ENCODE peak calls at places on chromosomes 7 and 10, in seven cellular contexts. H is HepG2; J is RCC 7860; S is DMS 273 treated with DMSO at 0.1 percent for 48 hours; R is activated naive CD8-positive, alpha-beta T cell treated with anti-CD3 and anti-CD28 coated beads for 36 hours; A is activated effector memory CD4-positive, alpha-beta T cell treated with anti-CD3 and anti-CD28 coated beads, Interleukin-2, amount 50 U/mL, for 16 hours; T is mucosa of gallbladder. F is an unnamed sample.

GRCh38 chr7:85006754-85007153 is 180.1 kb downstream of the SEMA3D start:
- DNase-seq in H (no peak), J (no peak), S (no peak), R (no peak), A (no peak), T (no peak), F (no peak)

GRCh38 chr10:124296121-124296812 is 122.5 kb downstream of the OAT start:
- DNase-seq in H (no peak), J (no peak), S (no peak), R (no peak), A (peak; percentile 57), T (no peak), F (peak; percentile 50)

GRCh38 chr7:127896683-127897082 is 134.6 kb downstream of the LRRC4 start:
- DNase-seq in H (no peak), J (no peak), S (no peak), R (no peak), A (no peak), T (no peak), F (no peak)

GRCh38 chr7:45588466-45588865 is 14.3 kb downstream of the ADCY1 start:
- DNase-seq in H (no peak), J (no peak), S (no peak), R (no peak), A (peak; percentile 55), T (no peak), F (no peak)

GRCh38 chr10:96299383-96299782 is 4.9 kb upstream of the DNTT start:
- DNase-seq in H (no peak), J (no peak), S (no peak), R (peak; percentile 4), A (no peak), T (no peak), F (no peak)

GRCh38 chr7:110898516-110898915 is 192.4 kb upstream of the LRRN3 start:
- DNase-seq in H (no peak), J (no peak), S (no peak), R (no peak), A (no peak), T (no peak), F (no peak)

GRCh38 chr10:3126249-3126648 is 46.3 kb downstream of the PITRM1 start:
- DNase-seq in H (no peak), J (no peak), S (no peak), R (no peak), A (no peak), T (no peak), F (no peak)

GRCh38 chr10:60944159-60944909 is at the start of gene RHOBTB1:
- DNase-seq in H (peak; percentile 34), J (peak; percentile 69), S (peak; percentile 15), R (peak; percentile 32), A (peak; percentile 67), T (peak; percentile 76), F (no peak)

GRCh38 chr7:157150825-157151412 is 12.2 kb downstream of the UBE3C start:
- DNase-seq in H (peak; percentile 86), J (no peak), S (no peak), R (no peak), A (no peak), T (no peak), F (no peak)

GRCh38 chr7:50729962-50730361 is 52.7 kb downstream of the GRB10 start:
- DNase-seq in H (no peak), J (no peak), S (no peak), R (no peak), A (no peak), T (no peak), F (no peak)

GRCh38 chr10:132400547-132401151 is 3.6 kb downstream of the PWWP2B start:
- DNase-seq in H (no peak), J (no peak), S (no peak), R (no peak), A (no peak), T (no peak), F (no peak)

GRCh38 chr7:66905689-66906088 is 15.3 kb upstream of the TMEM248 start:
- DNase-seq in H (no peak), J (no peak), S (no peak), R (no peak), A (no peak), T (no peak), F (no peak)

GRCh38 chr7:46859963-46860475 is 721.9 kb downstream of the TNS3 start:
- DNase-seq in H (no peak), J (peak; percentile 35), S (no peak), R (no peak), A (no peak), T (no peak), F (no peak)

GRCh38 chr7:133887459-133887858 is 239.7 kb upstream of the LRGUK start:
- DNase-seq in H (no peak), J (no peak), S (no peak), R (no peak), A (no peak), T (no peak), F (no peak)

GRCh38 chr10:118870467-118871243 is 115.9 kb upstream of the CACUL1 start:
- DNase-seq in H (peak; percentile 8), J (peak; percentile 65), S (no peak), R (no peak), A (no peak), T (no peak), F (peak; percentile 19)

GRCh38 chr10:3781458-3782098 is 3.4 kb downstream of the KLF6 start:
- DNase-seq in H (no peak), J (peak; percentile 68), S (no peak), R (peak; percentile 43), A (peak; percentile 87), T (peak; percentile 53), F (no peak)

GRCh38 chr7:121954803-121955202 is 81.8 kb downstream of the PTPRZ1 start:
- DNase-seq in H (no peak), J (no peak), S (peak; percentile 9), R (no peak), A (no peak), T (no peak), F (no peak)

GRCh38 chr7:104921596-104921995 is 92.4 kb upstream of the KMT2E start:
- DNase-seq in H (no peak), J (no peak), S (no peak), R (no peak), A (no peak), T (no peak), F (no peak)

GRCh38 chr7:91330378-91331295 is 66.4 kb downstream of the FZD1 start:
- DNase-seq in H (no peak), J (no peak), S (no peak), R (no peak), A (no peak), T (no peak), F (no peak)

GRCh38 chr7:4017785-4018184 is 664.3 kb upstream of the FOXK1 start:
- DNase-seq in H (no peak), J (no peak), S (no peak), R (no peak), A (no peak), T (no peak), F (no peak)

GRCh38 chr7:90401989-90402388 is 1.3 kb upstream of the CLDN12 start:
- DNase-seq in H (no peak), J (no peak), S (peak; percentile 99), R (no peak), A (no peak), T (peak; percentile 14), F (no peak)

GRCh38 chr7:112390167-112390566 is 60.1 kb upstream of the IFRD1 start:
- DNase-seq in H (no peak), J (no peak), S (no peak), R (no peak), A (no peak), T (no peak), F (no peak)

GRCh38 chr10:126059101-126059826 is 162.9 kb downstream of the FANK1 start:
- DNase-seq in H (no peak), J (no peak), S (no peak), R (no peak), A (no peak), T (no peak), F (peak; percentile 27)

GRCh38 chr10:125037145-125037544 is 95.2 kb downstream of the ZRANB1 start:
- DNase-seq in H (peak; percentile 37), J (peak; percentile 79), S (no peak), R (no peak), A (no peak), T (peak; percentile 60), F (no peak)

GRCh38 chr10:52855546-52856325 is 83.2 kb upstream of the MBL2 start:
- DNase-seq in H (no peak), J (no peak), S (no peak), R (no peak), A (no peak), T (no peak), F (no peak)

GRCh38 chr7:24737281-24737680 is 20.0 kb downstream of the GSDME start:
- DNase-seq in H (no peak), J (no peak), S (no peak), R (no peak), A (no peak), T (no peak), F (no peak)

GRCh38 chr7:41592226-41592625 is 110.7 kb downstream of the INHBA start:
- DNase-seq in H (no peak), J (no peak), S (no peak), R (no peak), A (no peak), T (no peak), F (no peak)

GRCh38 chr10:32077896-32078295 is 21.7 kb upstream of the KIF5B start:
- DNase-seq in H (peak; percentile 21), J (no peak), S (no peak), R (no peak), A (no peak), T (peak; percentile 33), F (no peak)

GRCh38 chr7:96179863-96180262 is 142.0 kb downstream of the SLC25A13 start:
- DNase-seq in H (no peak), J (no peak), S (no peak), R (no peak), A (no peak), T (no peak), F (no peak)

GRCh38 chr7:140696024-140696678 is 357 bp upstream of the NDUFB2 start:
- DNase-seq in H (peak; percentile 81), J (peak; percentile 77), S (peak; percentile 76), R (no peak), A (peak; percentile 98), T (peak; percentile 95), F (peak; percentile 47)

GRCh38 chr10:48927198-48927597 is 12.4 kb downstream of the LRRC18 start:
- DNase-seq in H (no peak), J (no peak), S (no peak), R (no peak), A (no peak), T (no peak), F (no peak)

F was measured in LNCaP clone FGC.